ENCODE peak calls at places on chromosomes 13 and 19, in six cellular contexts. B is dorsolateral prefrontal cortex, L is stomach, W is BE2C, E is mucosa of descending colon, R is fibroblast of pulmonary artery. O is an unnamed sample.

GRCh38 chr19:47523473-47523872 is 8.6 kb upstream of the NAPA start:
- DNase-seq in B (no peak), L (no peak), W (peak; percentile 78), E (peak; percentile 62), R (no peak), O (no peak)

GRCh38 chr19:12364391-12365093 is 941 bp downstream of the ZNF442 start:
- DNase-seq in B (no peak), L (no peak), W (no peak), E (no peak), R (peak; percentile 24), O (peak; percentile 15)

GRCh38 chr19:40623403-40624239 is 22.5 kb downstream of the LTBP4 start:
- DNase-seq in B (no peak), L (no peak), W (peak; percentile 93), E (peak; percentile 90), R (peak; percentile 49), O (peak; percentile 66)

GRCh38 chr13:32165791-32166190 is 134.2 kb downstream of the FRY start:
- DNase-seq in B (peak; percentile 63), L (no peak), W (no peak), E (no peak), R (no peak), O (no peak)

GRCh38 chr19:51259348-51260245 is 8.7 kb downstream of the SIGLECL1 start:
- DNase-seq in B (peak; percentile 15), L (no peak), W (peak; percentile 41), E (no peak), R (peak; percentile 43), O (peak; percentile 69)

GRCh38 chr13:20160346-20161274 is at the start of gene GJA3:
- DNase-seq in B (no peak), L (no peak), W (no peak), E (peak; percentile 53), R (peak; percentile 19), O (peak; percentile 43)

GRCh38 chr13:47397739-47398138 is 500.9 kb upstream of the HTR2A start:
- DNase-seq in B (no peak), L (no peak), W (no peak), E (no peak), R (no peak), O (no peak)

GRCh38 chr13:73096173-73097117 is 37.6 kb downstream of the KLF5 start:
- DNase-seq in B (no peak), L (no peak), W (no peak), E (no peak), R (no peak), O (no peak)

GRCh38 chr13:53201454-53202225 is 173.0 kb downstream of the OLFM4 start:
- DNase-seq in B (no peak), L (no peak), W (peak; percentile 58), E (peak; percentile 40), R (no peak), O (peak; percentile 65)

GRCh38 chr13:36453518-36453917 is 21.2 kb downstream of the CCNA1 start:
- DNase-seq in B (no peak), L (no peak), W (no peak), E (no peak), R (peak; percentile 53), O (no peak)
- TF ChIP-seq CTCF in B (peak; percentile 57), L (no peak), W (no peak), E (no peak), R (peak; percentile 51), O (no peak)

GRCh38 chr19:57302727-57303401 is 17.4 kb upstream of the ZNF543 start:
- DNase-seq in B (no peak), L (no peak), W (no peak), E (no peak), R (no peak), O (no peak)
- TF ChIP-seq CTCF in B (no peak), L (no peak), W (no peak), E (no peak), R (no peak), O (no peak)

GRCh38 chr19:35045667-35046300 is 4.3 kb downstream of the HPN start:
- DNase-seq in B (no peak), L (no peak), W (no peak), E (no peak), R (peak; percentile 32), O (no peak)
- TF ChIP-seq CTCF in B (peak; percentile 19), L (no peak), W (no peak), E (no peak), R (peak; percentile 34), O (peak; percentile 37)

DNA sequence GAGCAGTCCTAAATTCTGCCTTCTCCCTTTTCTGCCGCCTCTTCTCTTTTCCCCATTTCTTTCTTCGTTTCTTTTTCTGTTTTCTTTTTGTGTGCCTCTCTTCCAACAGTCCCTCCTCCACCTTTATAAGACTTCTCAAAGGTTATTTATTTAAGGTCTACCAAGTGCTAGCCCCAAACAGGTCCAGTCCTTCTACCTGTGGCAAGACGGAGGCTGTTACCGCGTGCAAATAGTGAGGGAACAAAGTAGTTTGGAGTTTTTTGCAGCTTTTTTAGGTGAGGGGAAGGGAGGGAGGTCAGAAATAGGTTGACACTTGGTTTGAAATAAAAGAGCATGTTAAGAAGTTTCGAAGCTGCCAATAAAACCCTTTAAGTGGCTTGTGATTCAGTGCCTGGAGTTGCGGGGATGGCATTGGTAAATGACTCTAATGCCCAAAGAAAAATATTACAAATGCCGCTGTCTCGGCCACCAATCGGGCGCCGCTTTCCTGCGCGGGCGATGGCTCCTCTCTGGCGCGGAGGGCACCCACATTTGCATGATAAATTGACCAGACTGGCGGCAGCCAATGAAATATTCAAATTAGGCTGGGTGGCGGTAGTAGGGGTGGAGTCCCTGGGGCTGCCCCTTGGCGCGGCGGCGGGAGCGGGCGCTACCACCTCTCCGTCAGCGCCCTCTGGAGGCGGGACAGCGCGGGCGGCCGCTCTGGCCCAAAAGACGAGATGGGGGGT is 7.5 kb upstream of the TSHZ3 start:
- DNase-seq in B (no peak), L (no peak), W (no peak), E (peak; percentile 55), R (no peak), O (peak; percentile 46)
- TF ChIP-seq CTCF in B (peak; percentile 22), L (peak; percentile 34), W (no peak), E (no peak), R (no peak), O (peak; percentile 60)

GRCh38 chr13:38693641-38694040 is 6.8 kb downstream of the FREM2 start:
- DNase-seq in B (no peak), L (peak; percentile 38), W (no peak), E (no peak), R (no peak), O (no peak)

GRCh38 chr13:38697197-38697596 is 10.3 kb downstream of the FREM2 start:
- DNase-seq in B (no peak), L (no peak), W (no peak), E (no peak), R (no peak), O (no peak)

GRCh38 chr13:38702609-38703008 is 15.7 kb downstream of the FREM2 start:
- DNase-seq in B (no peak), L (no peak), W (no peak), E (no peak), R (no peak), O (no peak)

GRCh38 chr13:38693168-38693567 is 6.3 kb downstream of the FREM2 start:
- DNase-seq in B (no peak), L (no peak), W (no peak), E (no peak), R (no peak), O (no peak)

DNA sequence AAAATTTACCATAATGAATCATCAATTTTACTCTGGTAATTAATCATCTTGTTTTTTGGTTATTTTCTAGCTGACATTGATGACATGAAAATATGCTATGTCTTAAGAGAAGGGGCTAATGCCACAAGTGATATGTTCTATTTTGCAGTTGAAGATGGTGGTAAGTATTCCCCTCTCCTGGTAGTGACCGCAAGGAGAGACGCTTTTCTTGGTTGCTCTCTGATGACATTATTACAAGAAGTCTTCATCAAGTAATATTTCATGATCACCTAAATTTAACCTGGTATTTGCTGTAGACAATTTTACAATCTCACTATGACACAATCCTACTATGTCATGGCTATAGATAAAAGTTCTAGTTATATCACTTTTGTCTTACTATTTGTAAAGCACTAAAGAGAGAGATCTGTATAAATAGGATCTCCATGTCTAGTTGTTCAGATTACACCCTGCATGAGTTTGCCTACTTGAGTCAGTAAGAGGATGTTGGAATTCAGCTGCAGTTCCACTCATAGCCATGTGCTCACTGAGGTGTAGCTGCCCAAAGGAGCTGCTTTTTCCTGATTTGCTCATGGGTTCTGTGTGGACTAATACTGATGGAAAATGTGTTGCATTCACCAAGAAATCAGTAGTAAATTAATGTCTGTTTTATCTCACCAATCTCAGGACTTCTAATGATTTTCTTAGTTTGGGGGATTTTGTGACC is 10.9 kb downstream of the FREM2 start:
- DNase-seq in B (no peak), L (no peak), W (no peak), E (no peak), R (no peak), O (no peak)
- TF ChIP-seq CTCF in B (no peak), L (no peak), W (no peak), E (no peak), R (no peak), O (no peak)

GRCh38 chr13:99654076-99654475 is 152.8 kb downstream of the TM9SF2 start:
- DNase-seq in B (no peak), L (no peak), W (no peak), E (no peak), R (no peak), O (no peak)
- TF ChIP-seq CTCF in B (no peak), L (no peak), W (no peak), E (no peak), R (no peak), O (no peak)

GRCh38 chr13:43159007-43159406 is 135.6 kb downstream of the DNAJC15 start:
- DNase-seq in B (no peak), L (no peak), W (no peak), E (no peak), R (peak; percentile 67), O (no peak)
- TF ChIP-seq CTCF in B (no peak), L (no peak), W (peak; percentile 23), E (no peak), R (peak; percentile 22), O (peak; percentile 22)

GRCh38 chr19:56837004-56837403 is 3.5 kb downstream of the PEG3 start:
- DNase-seq in B (no peak), L (no peak), W (no peak), E (no peak), R (no peak), O (no peak)
- TF ChIP-seq CTCF in B (no peak), L (no peak), W (no peak), E (no peak), R (no peak), O (no peak)

DNA sequence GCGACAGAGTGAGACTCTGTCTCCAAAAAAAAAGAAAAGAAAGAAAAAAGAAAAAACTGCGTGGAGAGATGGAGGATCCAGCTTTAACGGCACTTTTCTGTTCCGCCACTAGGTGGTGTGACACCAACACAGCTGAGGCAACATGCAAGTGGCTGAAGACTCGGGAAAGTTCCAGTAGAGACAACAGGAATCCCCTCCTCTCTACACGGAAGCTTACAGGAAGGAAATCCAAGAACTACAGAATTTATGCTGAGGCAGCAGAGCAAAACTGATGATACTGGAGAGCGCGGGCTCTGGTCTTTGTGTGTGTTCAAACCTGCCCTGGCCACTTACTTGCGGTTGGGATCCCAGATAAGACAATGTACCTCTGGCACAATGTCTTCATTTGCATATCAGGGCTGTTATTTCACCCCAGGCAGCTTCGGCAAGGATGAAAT is 9.9 kb downstream of the RANBP3 start:
- DNase-seq in B (peak; percentile 76), L (peak; percentile 67), W (peak; percentile 70), E (no peak), R (peak; percentile 89), O (peak; percentile 73)
- TF ChIP-seq CTCF in B (peak; percentile 88), L (peak; percentile 86), W (peak; percentile 93), E (peak; percentile 78), R (peak; percentile 89), O (peak; percentile 96)